ENCODE peak calls at places on chromosome X, in six cellular contexts. Z is K562, O is HepG2, A is H1, E is GM12878, H is SK-N-SH. G is an unnamed sample.

GRCh38 chrX:48958635-48959094 is 1.3 kb upstream of the OTUD5 start:
- DNase-seq in H (no peak), E (no peak), A (peak; percentile 48), O (peak; percentile 21), Z (no peak), G (peak; percentile 5)

GRCh38 chrX:54928876-54929275 is 8.3 kb downstream of the TRO start:
- DNase-seq in Z (no peak), E (no peak), O (no peak), A (no peak), H (no peak), G (no peak)

GRCh38 chrX:136541294-136541693 is 9.3 kb downstream of the VGLL1 start:
- DNase-seq in A (no peak), H (no peak), E (no peak), O (no peak), Z (peak; percentile 19), G (no peak)

GRCh38 chrX:110944323-110944761 is 148.7 kb upstream of the CHRDL1 start:
- DNase-seq in H (peak; percentile 76), A (peak; percentile 48), O (no peak), E (no peak), Z (no peak), G (no peak)

GRCh38 chrX:2774057-2774456 is 22.2 kb downstream of the XG start:
- DNase-seq in Z (no peak), A (no peak), H (no peak), O (no peak), E (no peak), G (no peak)

GRCh38 chrX:65831268-65831667 is 163.8 kb downstream of the MSN start:
- DNase-seq in H (no peak), Z (no peak), E (no peak), A (no peak), O (no peak), G (no peak)

GRCh38 chrX:106611323-106611681 is 476 bp upstream of the RADX start:
- DNase-seq in A (no peak), O (no peak), H (no peak), E (no peak), Z (no peak), G (no peak)

GRCh38 chrX:74925210-74926088 is at the start of gene NEXMIF:
- DNase-seq in Z (no peak), E (no peak), H (peak; percentile 77), O (peak; percentile 6), A (peak; percentile 58), G (peak; percentile 22)

GRCh38 chrX:151722241-151722846 is 6.5 kb downstream of the FATE1 start:
- DNase-seq in A (peak; percentile 68), H (peak; percentile 58), Z (peak; percentile 59), E (no peak), O (peak; percentile 7), G (no peak)

GRCh38 chrX:130626521-130626920 is 224.7 kb downstream of the RBMX2 start:
- DNase-seq in E (no peak), H (no peak), Z (no peak), O (no peak), A (no peak), G (no peak)

GRCh38 chrX:47690175-47690574 is 31.2 kb upstream of the UXT start:
- DNase-seq in E (no peak), A (no peak), H (no peak), Z (no peak), O (no peak), G (no peak)

GRCh38 chrX:107710617-107711391 is 64.8 kb downstream of the TSC22D3 start:
- DNase-seq in Z (peak; percentile 69), O (peak; percentile 43), A (no peak), H (no peak), E (peak; percentile 87), G (peak; percentile 93)

GRCh38 chrX:136765957-136766356 is 14.8 kb downstream of the ARHGEF6 start:
- DNase-seq in Z (no peak), O (no peak), H (no peak), A (no peak), E (no peak), G (no peak)

GRCh38 chrX:120795301-120795700 is 80.4 kb downstream of the CT47B1 start:
- DNase-seq in H (no peak), O (no peak), Z (no peak), E (no peak), A (no peak), G (no peak)

GRCh38 chrX:87049567-87049966 is 468.0 kb upstream of the KLHL4 start:
- DNase-seq in E (no peak), O (no peak), Z (no peak), A (no peak), H (no peak), G (no peak)

GRCh38 chrX:65630771-65631170 is 36.7 kb upstream of the MSN start:
- DNase-seq in Z (no peak), O (no peak), H (no peak), A (no peak), E (no peak), G (no peak)

GRCh38 chrX:24153175-24153795 is 3.8 kb downstream of the ZFX start:
- DNase-seq in A (no peak), H (no peak), Z (peak; percentile 21), E (no peak), O (no peak), G (no peak)

GRCh38 chrX:107678957-107679740 is 50.8 kb downstream of the PRPS1 start:
- DNase-seq in H (no peak), A (no peak), E (no peak), Z (peak; percentile 20), O (no peak), G (no peak)

GRCh38 chrX:42135583-42136228 is 212.4 kb upstream of the CASK start:
- DNase-seq in Z (no peak), A (no peak), O (no peak), E (no peak), H (no peak), G (no peak)

GRCh38 chrX:65035451-65035779 is 59.2 kb upstream of the ZC4H2 start:
- DNase-seq in E (no peak), H (peak; percentile 46), A (peak; percentile 46), O (no peak), Z (peak; percentile 8), G (no peak)

GRCh38 chrX:133335027-133335426 is 80.3 kb downstream of the GPC4 start:
- DNase-seq in A (no peak), H (peak; percentile 32), O (no peak), Z (peak; percentile 12), E (no peak), G (peak; percentile 4)

GRCh38 chrX:107654778-107655761 is 26.8 kb downstream of the PRPS1 start:
- DNase-seq in O (peak; percentile 33), H (peak; percentile 56), A (peak; percentile 75), Z (peak; percentile 57), E (no peak), G (no peak)

GRCh38 chrX:103356897-103357296 is 591 bp downstream of the TCEAL9 start:
- DNase-seq in O (no peak), E (no peak), Z (peak; percentile 27), H (peak; percentile 29), A (no peak), G (no peak)
- TF ChIP-seq GABPA in O (no peak), E (no peak), Z (no peak), H (no peak), A (no peak), G (no peak)

GRCh38 chrX:13761606-13762005 is 27.1 kb downstream of the OFD1 start:
- DNase-seq in O (no peak), Z (no peak), E (no peak), A (no peak), H (peak; percentile 13), G (peak; percentile 16)
- TF ChIP-seq GABPA in O (no peak), Z (no peak), E (no peak), A (no peak), H (no peak), G (no peak)

GRCh38 chrX:19017271-19017670 is 33.4 kb upstream of the PHKA2 start:
- DNase-seq in E (no peak), H (peak; percentile 73), A (no peak), Z (peak; percentile 49), O (peak; percentile 13), G (peak; percentile 3)
- TF ChIP-seq GABPA in E (no peak), H (no peak), A (no peak), Z (no peak), O (no peak), G (no peak)

DNA sequence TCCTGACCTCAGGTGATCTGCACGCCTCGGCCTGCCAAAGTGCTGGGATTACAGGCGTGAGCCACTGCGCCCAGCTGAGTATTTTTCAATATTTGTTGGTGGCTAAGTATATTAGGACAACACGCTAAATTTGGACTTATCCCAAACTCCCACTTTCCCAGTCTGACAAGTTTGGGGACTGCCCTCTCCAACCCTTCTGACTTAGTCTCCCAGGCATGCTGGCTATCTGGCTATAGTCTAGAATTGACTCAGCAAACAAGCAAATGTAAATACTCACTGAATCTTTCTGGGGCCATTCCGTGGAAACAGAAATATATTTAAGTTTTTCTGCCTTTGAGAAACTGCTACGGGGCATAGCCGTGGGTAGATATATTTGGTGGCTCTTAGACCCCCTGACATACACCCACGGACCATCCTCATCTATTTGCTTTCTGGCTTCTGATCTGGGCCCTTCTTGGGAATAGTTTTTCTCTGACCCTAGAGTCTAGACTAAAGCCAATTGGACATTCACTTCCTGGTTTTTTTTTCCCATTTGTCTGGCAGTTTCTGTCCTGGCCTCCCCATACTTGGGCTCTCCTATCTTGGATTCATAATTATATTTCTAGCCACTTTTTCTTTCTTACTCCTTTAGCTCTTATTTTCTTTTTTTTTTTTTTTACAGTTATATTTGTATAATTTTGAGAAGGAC is 11.3 kb upstream of the DOCK11 start:
- DNase-seq in E (no peak), A (no peak), O (no peak), H (no peak), Z (no peak), G (no peak)
- TF ChIP-seq GABPA in E (no peak), A (no peak), O (no peak), H (no peak), Z (no peak), G (no peak)

DNA sequence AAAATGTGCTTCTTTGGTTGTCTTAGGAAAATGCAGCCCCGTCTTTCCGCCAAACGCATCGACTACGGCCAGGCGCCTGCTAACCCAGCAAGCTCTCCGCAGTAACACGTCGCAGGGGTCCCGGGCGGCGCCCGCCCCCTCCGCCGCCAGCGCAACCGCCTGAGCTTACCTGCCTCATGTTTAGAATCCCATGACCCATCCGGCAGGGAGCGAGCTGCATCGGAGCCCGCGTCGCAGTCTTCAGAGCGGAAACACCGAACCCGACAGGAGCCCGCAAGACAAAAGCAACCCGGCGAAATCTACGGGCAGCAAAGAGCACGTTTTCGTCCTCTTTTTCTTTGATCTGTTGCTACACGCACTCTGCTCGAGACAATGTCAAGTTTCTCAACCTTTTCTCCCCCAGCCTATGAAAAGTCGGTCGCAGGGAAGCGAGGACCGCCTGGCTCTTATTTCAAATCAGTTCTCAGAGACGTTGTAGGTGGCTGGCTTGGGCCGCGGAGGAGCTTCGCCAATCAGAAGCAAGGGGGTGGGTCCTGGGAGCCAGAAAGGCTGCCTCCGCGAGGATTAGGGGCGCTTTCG is at the start of gene MID1:
- DNase-seq in O (no peak), E (no peak), H (peak; percentile 78), A (peak; percentile 60), Z (peak; percentile 5), G (no peak)
- TF ChIP-seq GABPA in O (no peak), E (no peak), H (no peak), A (no peak), Z (no peak), G (no peak)

G was measured in HL-60.